ENCODE peak calls at places on chromosomes 5 and 9, in ten cellular contexts. F, R, X, J, Z, Y, V, B, C and T are unnamed samples.

GRCh38 chr5:132225165-132226032 is 2.3 kb downstream of the P4HA2 start:
- DNase-seq in V (peak), Y (peak), R (peak), F (no peak), B (peak), X (no peak), Z (peak), C (peak), J (peak), T (peak)

GRCh38 chr5:103927739-103928138 is 365.1 kb upstream of the NUDT12 start:
- DNase-seq in B (no peak), Z (no peak), Y (no peak), C (no peak), R (no peak), F (no peak), V (no peak), X (no peak), J (no peak), T (no peak)

GRCh38 chr9:110049699-110050450 is 158.1 kb downstream of the C9orf152 start:
- DNase-seq in R (peak), C (peak), B (peak), F (no peak), Y (peak), X (peak), V (peak), J (peak), Z (no peak), T (no peak)

GRCh38 chr5:124980174-124980941 is 233.9 kb upstream of the ZNF608 start:
- DNase-seq in Z (no peak), V (no peak), X (no peak), R (no peak), C (no peak), J (no peak), B (no peak), Y (no peak), F (no peak), T (no peak)

GRCh38 chr9:28941856-28942255 is 1368.6 kb upstream of the C9orf72 start:
- DNase-seq in Y (no peak), F (no peak), J (no peak), V (no peak), B (no peak), C (no peak), R (no peak), Z (no peak), X (no peak), T (no peak)

GRCh38 chr9:36729902-36730301 is 157.2 kb downstream of the MELK start:
- DNase-seq in R (no peak), V (no peak), Z (no peak), X (no peak), Y (no peak), C (no peak), B (no peak), J (no peak), F (no peak), T (no peak)

GRCh38 chr5:162429161-162429560 is 361.6 kb downstream of the GABRG2 start:
- DNase-seq in Y (no peak), J (no peak), C (no peak), R (no peak), Z (no peak), V (no peak), X (no peak), B (no peak), F (no peak), T (no peak)

GRCh38 chr5:80069251-80069650 is 34.1 kb downstream of the THBS4 start:
- DNase-seq in C (no peak), J (no peak), Y (no peak), F (no peak), B (no peak), X (no peak), V (no peak), R (no peak), Z (no peak), T (no peak)

GRCh38 chr5:134224905-134225779 is 731 bp downstream of the PPP2CA start:
- DNase-seq in X (peak), Y (peak), Z (peak), R (peak), J (peak), B (peak), C (peak), F (no peak), V (peak), T (no peak)

GRCh38 chr9:124869466-124869985 is 7.6 kb downstream of the ARPC5L start:
- DNase-seq in F (no peak), Y (peak), J (peak), X (no peak), V (no peak), Z (no peak), R (no peak), B (peak), C (no peak), T (no peak)

GRCh38 chr5:82313016-82313415 is 34.9 kb upstream of the RPS23 start:
- DNase-seq in F (peak), Y (no peak), V (no peak), X (no peak), C (no peak), R (no peak), Z (no peak), B (no peak), J (no peak), T (no peak)

GRCh38 chr5:773517-774264 is 10.8 kb downstream of the ZDHHC11B start:
- DNase-seq in F (no peak), Y (peak), R (no peak), Z (peak), B (no peak), C (peak), V (peak), X (no peak), J (no peak), T (no peak)

GRCh38 chr5:174175869-174176268 is 130.4 kb downstream of the NSG2 start:
- DNase-seq in R (no peak), V (no peak), C (no peak), J (no peak), F (no peak), Y (no peak), B (no peak), X (no peak), Z (no peak), T (no peak)

GRCh38 chr5:124599048-124599973 is 147.1 kb downstream of the ZNF608 start:
- DNase-seq in V (no peak), Z (no peak), J (peak), F (no peak), R (no peak), Y (no peak), B (no peak), X (no peak), C (peak), T (no peak)

GRCh38 chr9:71355884-71356283 is 234.5 kb upstream of the TRPM3 start:
- DNase-seq in Z (no peak), X (no peak), F (peak), R (no peak), C (no peak), V (no peak), Y (no peak), B (no peak), J (no peak), T (no peak)

GRCh38 chr9:95089257-95089873 is 228.1 kb downstream of the FANCC start:
- DNase-seq in Y (peak), B (peak), F (no peak), C (no peak), Z (no peak), R (no peak), V (peak), J (no peak), X (no peak), T (no peak)

GRCh38 chr5:10671041-10672008 is 89.7 kb downstream of the DAP start:
- DNase-seq in V (no peak), F (no peak), R (no peak), Y (no peak), Z (no peak), C (no peak), X (no peak), J (no peak), B (no peak), T (no peak)

GRCh38 chr5:56329652-56330051 is 96.5 kb upstream of the ANKRD55 start:
- DNase-seq in B (no peak), F (no peak), R (no peak), J (no peak), Z (no peak), X (no peak), Y (no peak), V (no peak), C (no peak), T (no peak)

GRCh38 chr9:126869368-126869767 is 8.9 kb downstream of the ZBTB34 start:
- DNase-seq in C (no peak), Z (no peak), J (no peak), F (no peak), V (no peak), R (no peak), X (no peak), Y (no peak), B (no peak), T (no peak)

GRCh38 chr9:71609453-71609840 is 158.9 kb downstream of the CEMIP2 start:
- DNase-seq in R (no peak), B (no peak), C (no peak), Z (no peak), J (no peak), V (no peak), F (no peak), X (no peak), Y (no peak), T (no peak)

GRCh38 chr9:2876726-2877125 is 32.8 kb upstream of the PUM3 start:
- DNase-seq in Z (no peak), F (no peak), X (no peak), J (no peak), B (no peak), C (no peak), R (peak), V (no peak), Y (no peak), T (no peak)

GRCh38 chr5:34598177-34598794 is 57.8 kb upstream of the RAI14 start:
- DNase-seq in Z (peak), B (no peak), Y (no peak), V (no peak), R (no peak), J (no peak), X (no peak), F (peak), C (no peak), T (no peak)

GRCh38 chr5:133610489-133611356 is 1.6 kb downstream of the FSTL4 start:
- DNase-seq in C (peak), R (peak), Z (peak), Y (peak), B (peak), X (peak), J (peak), V (no peak), F (no peak), T (peak)

GRCh38 chr9:93094294-93095204 is 1.5 kb upstream of the CARD19 start:
- DNase-seq in F (no peak), B (peak), C (peak), V (peak), X (peak), J (no peak), Y (peak), R (peak), Z (no peak), T (no peak)

GRCh38 chr5:155343468-155343867 is 329.9 kb downstream of the KIF4B start:
- DNase-seq in C (no peak), Z (no peak), J (no peak), F (no peak), X (no peak), B (no peak), R (no peak), Y (no peak), V (no peak), T (no peak)

GRCh38 chr5:112642885-112643284 is 94.8 kb upstream of the APC start:
- DNase-seq in Y (no peak), Z (no peak), X (no peak), B (no peak), J (no peak), F (no peak), V (no peak), C (no peak), R (no peak), T (no peak)

GRCh38 chr5:100890514-100891008 is 12.5 kb downstream of the ST8SIA4 start:
- DNase-seq in B (no peak), Z (no peak), Y (no peak), R (no peak), X (no peak), J (no peak), V (no peak), F (no peak), C (no peak), T (no peak)

GRCh38 chr9:74662616-74663015 is 165.5 kb downstream of the RORB start:
- DNase-seq in Y (no peak), B (no peak), R (no peak), Z (no peak), C (no peak), F (no peak), X (no peak), J (no peak), V (no peak), T (no peak)

GRCh38 chr9:97632406-97632991 is 669 bp downstream of the TSTD2 start:
- DNase-seq in C (peak), V (peak), B (peak), R (peak), J (peak), Z (no peak), Y (peak), F (no peak), X (peak), T (no peak)

GRCh38 chr5:132008961-132009680 is 2.3 kb downstream of the ACSL6 start:
- DNase-seq in C (peak), V (peak), F (no peak), Y (peak), Z (peak), R (peak), B (peak), J (no peak), X (peak), T (no peak)

GRCh38 chr5:77015938-77016569 is 14.2 kb upstream of the AGGF1 start:
- DNase-seq in X (no peak), Z (no peak), B (no peak), J (no peak), C (no peak), R (no peak), Y (no peak), F (peak), V (no peak), T (peak)

GRCh38 chr5:124157320-124157719 is 589.1 kb downstream of the ZNF608 start:
- DNase-seq in V (no peak), B (no peak), R (no peak), J (no peak), F (no peak), X (no peak), Y (no peak), Z (no peak), C (no peak), T (no peak)

GRCh38 chr5:102664946-102665345 is 90.2 kb upstream of the PAM start:
- DNase-seq in X (no peak), Y (no peak), C (no peak), Z (no peak), V (no peak), J (no peak), F (no peak), B (no peak), R (no peak), T (no peak)

GRCh38 chr9:89544280-89544664 is 46.4 kb upstream of the SEMA4D start:
- DNase-seq in J (no peak), F (no peak), B (no peak), Z (no peak), C (no peak), V (no peak), X (no peak), R (no peak), Y (peak), T (no peak)

GRCh38 chr9:116198344-116198743 is 44.8 kb downstream of the PAPPA start:
- DNase-seq in C (no peak), R (no peak), J (no peak), F (no peak), V (no peak), B (no peak), Y (no peak), X (no peak), Z (no peak), T (no peak)

DNA sequence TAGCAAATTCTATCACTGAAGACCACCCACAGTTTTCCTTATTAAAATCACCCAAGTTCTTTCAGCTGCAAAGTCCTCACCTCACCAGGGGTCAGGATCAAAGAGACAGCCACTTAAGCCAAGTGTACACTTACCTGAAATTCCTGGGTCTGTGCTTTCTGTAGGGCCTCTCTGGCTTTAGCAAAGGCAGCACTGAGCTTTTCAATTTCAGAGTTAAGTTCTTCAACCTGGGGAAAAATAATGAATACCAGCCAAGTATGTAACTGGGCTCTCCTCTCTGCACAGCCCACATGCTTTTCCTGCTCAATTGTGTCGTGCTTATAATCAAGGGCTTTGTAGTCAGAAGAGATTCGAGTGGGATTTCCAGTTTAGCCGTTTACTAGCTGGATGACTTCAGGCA is 55.1 kb downstream of the CDK5RAP2 start:
- DNase-seq in F (no peak), V (no peak), R (no peak), C (no peak), Y (no peak), J (no peak), B (no peak), X (no peak), Z (no peak), T (no peak)
- H3K4me3 ChIP-seq in F (no peak), V (no peak), R (no peak), C (no peak), Y (no peak), J (no peak), B (no peak), X (no peak), Z (no peak), T (no peak)

GRCh38 chr5:126814721-126815404 is 37.9 kb downstream of the LMNB1 start:
- DNase-seq in J (no peak), Y (no peak), X (no peak), R (no peak), F (no peak), Z (no peak), C (no peak), B (no peak), V (no peak), T (no peak)

GRCh38 chr5:126816649-126817048 is 39.7 kb downstream of the LMNB1 start:
- DNase-seq in C (no peak), F (no peak), X (no peak), V (no peak), Y (no peak), J (no peak), R (no peak), B (no peak), Z (no peak), T (no peak)

DNA sequence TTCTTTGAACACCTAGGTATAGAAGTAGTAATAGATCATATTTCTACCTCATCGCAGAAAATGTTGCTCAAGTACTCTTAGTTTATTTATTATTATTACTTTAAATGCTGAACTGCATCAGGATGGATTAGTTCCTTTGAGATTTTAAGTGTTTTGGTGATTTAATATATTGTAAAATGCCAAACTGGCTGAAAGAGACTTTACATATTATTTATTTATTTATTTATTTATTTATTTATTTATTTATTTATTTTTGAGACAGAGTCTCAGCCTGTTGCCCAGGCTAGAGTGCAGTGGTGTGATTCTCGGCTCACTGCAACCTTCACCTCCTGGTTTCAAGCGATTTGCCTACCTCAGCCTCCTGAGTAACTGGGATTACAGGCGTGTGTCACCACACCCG is 42.3 kb downstream of the LMNB1 start:
- DNase-seq in R (no peak), X (no peak), B (no peak), Z (no peak), V (no peak), Y (no peak), C (no peak), J (no peak), F (no peak), T (no peak)
- H3K27ac ChIP-seq in R (no peak), X (no peak), B (no peak), Z (no peak), V (no peak), Y (no peak), C (no peak), J (no peak), F (no peak), T (no peak)

GRCh38 chr5:172283020-172283861 is at the start of gene UBTD2:
- DNase-seq in C (peak), F (no peak), Y (peak), B (peak), J (peak), Z (peak), R (peak), V (peak), X (peak), T (peak)

GRCh38 chr5:172280937-172281336 is 2.6 kb downstream of the UBTD2 start:
- DNase-seq in R (no peak), X (no peak), B (no peak), Z (peak), F (no peak), Y (no peak), V (no peak), C (no peak), J (no peak), T (no peak)

GRCh38 chr5:172283862-172284274 is 304 bp upstream of the UBTD2 start:
- DNase-seq in X (peak), Y (peak), V (peak), Z (peak), R (peak), J (peak), F (no peak), B (peak), C (peak), T (peak)

GRCh38 chr5:172284275-172284971 is 859 bp upstream of the UBTD2 start:
- DNase-seq in C (no peak), B (no peak), V (peak), J (no peak), R (no peak), Z (peak), Y (peak), X (peak), F (no peak), T (no peak)

GRCh38 chr5:172282277-172283019 is 1.1 kb downstream of the UBTD2 start:
- DNase-seq in J (no peak), B (no peak), Z (no peak), C (no peak), F (no peak), R (no peak), Y (no peak), V (no peak), X (no peak), T (no peak)
- H3K4me3 ChIP-seq in J (peak), B (peak), Z (peak), C (peak), F (peak), R (peak), Y (peak), V (peak), X (peak), T (peak)

DNA sequence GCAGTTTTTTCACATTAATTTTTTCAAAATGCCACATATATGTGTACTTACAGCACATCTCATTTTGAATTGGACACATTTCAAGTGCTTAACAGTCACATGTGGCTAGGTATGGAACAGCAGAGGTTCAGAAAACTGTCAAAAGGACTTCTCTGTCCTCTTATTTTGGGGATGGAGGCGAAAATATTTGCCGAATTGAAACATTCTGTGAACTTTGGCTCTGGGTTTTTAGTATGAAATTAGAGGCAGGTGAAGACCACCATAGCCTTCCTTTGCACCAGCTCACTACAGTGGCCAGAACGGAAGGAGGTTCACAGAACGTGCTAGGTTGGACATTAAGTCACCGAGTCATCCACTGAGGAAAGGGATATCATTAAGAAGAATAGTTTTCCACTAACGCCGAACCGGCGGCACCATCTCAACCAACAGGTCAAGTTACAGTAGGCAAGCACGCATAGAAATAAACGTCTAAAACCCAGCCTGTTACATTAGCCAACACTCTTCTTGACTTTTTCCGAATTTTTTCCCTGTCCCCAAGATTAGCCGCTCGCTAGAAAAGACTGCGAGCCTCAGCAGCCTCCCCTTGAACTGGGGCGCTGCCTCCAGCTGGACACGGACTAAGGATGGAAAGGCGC is 1.8 kb upstream of the TLE4 start:
- DNase-seq in X (no peak), C (no peak), V (no peak), R (no peak), B (no peak), Z (no peak), F (no peak), Y (no peak), J (no peak), T (no peak)
- H3K27ac ChIP-seq in X (peak), C (no peak), V (peak), R (no peak), B (peak), Z (no peak), F (no peak), Y (no peak), J (no peak), T (peak)

DNA sequence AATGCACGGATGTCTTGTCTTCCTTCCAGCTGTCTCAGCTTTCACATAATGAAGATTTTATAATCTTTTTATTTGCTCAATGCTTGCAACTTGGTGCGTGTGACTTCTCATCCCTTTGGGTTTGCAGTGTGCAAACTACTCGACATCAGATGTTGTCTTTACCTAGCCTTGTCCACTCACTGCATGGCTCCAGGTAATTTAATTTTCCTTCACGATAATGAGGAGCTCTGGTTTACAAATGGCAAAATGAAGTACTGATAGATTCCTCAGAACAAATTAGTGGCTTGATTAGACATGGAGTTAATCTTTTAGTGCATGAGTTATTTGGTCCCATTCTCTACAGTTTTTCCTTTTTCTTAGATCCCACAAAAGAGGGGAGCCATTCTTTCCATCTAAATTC is 603.0 kb downstream of the CCDC171 start:
- DNase-seq in F (no peak), J (no peak), V (no peak), B (no peak), Y (no peak), C (no peak), R (no peak), Z (no peak), X (no peak), T (no peak)
- H3K4me3 ChIP-seq in F (no peak), J (no peak), V (no peak), B (no peak), Y (no peak), C (no peak), R (no peak), Z (no peak), X (no peak), T (no peak)

GRCh38 chr9:137218212-137218753 is 3.8 kb downstream of the RNF208 start:
- DNase-seq in B (no peak), Y (no peak), V (no peak), J (no peak), R (no peak), C (no peak), X (no peak), Z (no peak), F (no peak), T (no peak)
- H3K27ac ChIP-seq in B (peak), Y (no peak), V (no peak), J (peak), R (no peak), C (peak), X (peak), Z (no peak), F (peak), T (no peak)